ENCODE peak calls at places on chromosome 5, in eight cellular contexts. One of them, this sample, is unnamed.

GRCh38 chr5:34684281-34684979 is 28.3 kb downstream of the RAI14 start:
- DNase-seq in posterior vena cava: no peak
- DNase-seq in stimulated activated CD4-positive, alpha-beta T cell treated with anti-CD3 and anti-CD28 coated beads, Interleukin-1b, Interleukin-23, amount 100 ng/mL, for 24 hours: no peak
- DNase-seq in stimulated activated CD8-positive, alpha-beta memory T cell treated with anti-CD3 and anti-CD28 coated beads, Interleukin-7, amount 100 ng/mL, for 1 hour: no peak
- DNase-seq in mammary epithelial cell: peak
- DNase-seq in NCI-H2029: no peak
- DNase-seq in HTR-8/SVneo: no peak
- DNase-seq in hypothalamus: no peak
- DNase-seq in this sample: no peak

GRCh38 chr5:138832218-138832617 is 42.9 kb downstream of the LRRTM2 start:
- DNase-seq in mammary epithelial cell: no peak
- DNase-seq in HTR-8/SVneo: no peak
- DNase-seq in NCI-H2029: no peak
- DNase-seq in stimulated activated CD4-positive, alpha-beta T cell treated with anti-CD3 and anti-CD28 coated beads, Interleukin-1b, Interleukin-23, amount 100 ng/mL, for 24 hours: no peak
- DNase-seq in posterior vena cava: no peak
- DNase-seq in stimulated activated CD8-positive, alpha-beta memory T cell treated with anti-CD3 and anti-CD28 coated beads, Interleukin-7, amount 100 ng/mL, for 1 hour: no peak
- DNase-seq in hypothalamus: no peak
- DNase-seq in this sample: no peak

GRCh38 chr5:100902406-100903035 is 561 bp downstream of the ST8SIA4 start:
- DNase-seq in posterior vena cava: no peak
- DNase-seq in stimulated activated CD4-positive, alpha-beta T cell treated with anti-CD3 and anti-CD28 coated beads, Interleukin-1b, Interleukin-23, amount 100 ng/mL, for 24 hours: no peak
- DNase-seq in stimulated activated CD8-positive, alpha-beta memory T cell treated with anti-CD3 and anti-CD28 coated beads, Interleukin-7, amount 100 ng/mL, for 1 hour: no peak
- DNase-seq in hypothalamus: no peak
- DNase-seq in mammary epithelial cell: no peak
- DNase-seq in HTR-8/SVneo: no peak
- DNase-seq in NCI-H2029: no peak
- DNase-seq in this sample: peak

GRCh38 chr5:154970759-154971158 is 29.9 kb downstream of the MRPL22 start:
- DNase-seq in mammary epithelial cell: peak
- DNase-seq in NCI-H2029: no peak
- DNase-seq in posterior vena cava: no peak
- DNase-seq in HTR-8/SVneo: no peak
- DNase-seq in hypothalamus: no peak
- DNase-seq in stimulated activated CD8-positive, alpha-beta memory T cell treated with anti-CD3 and anti-CD28 coated beads, Interleukin-7, amount 100 ng/mL, for 1 hour: no peak
- DNase-seq in stimulated activated CD4-positive, alpha-beta T cell treated with anti-CD3 and anti-CD28 coated beads, Interleukin-1b, Interleukin-23, amount 100 ng/mL, for 24 hours: no peak
- DNase-seq in this sample: no peak

GRCh38 chr5:67211926-67212325 is 15.3 kb upstream of the CD180 start:
- DNase-seq in stimulated activated CD4-positive, alpha-beta T cell treated with anti-CD3 and anti-CD28 coated beads, Interleukin-1b, Interleukin-23, amount 100 ng/mL, for 24 hours: no peak
- DNase-seq in HTR-8/SVneo: no peak
- DNase-seq in hypothalamus: no peak
- DNase-seq in stimulated activated CD8-positive, alpha-beta memory T cell treated with anti-CD3 and anti-CD28 coated beads, Interleukin-7, amount 100 ng/mL, for 1 hour: no peak
- DNase-seq in NCI-H2029: no peak
- DNase-seq in posterior vena cava: no peak
- DNase-seq in mammary epithelial cell: peak
- DNase-seq in this sample: no peak

GRCh38 chr5:35197351-35197750 is 32.9 kb downstream of the PRLR start:
- DNase-seq in stimulated activated CD8-positive, alpha-beta memory T cell treated with anti-CD3 and anti-CD28 coated beads, Interleukin-7, amount 100 ng/mL, for 1 hour: no peak
- DNase-seq in hypothalamus: no peak
- DNase-seq in NCI-H2029: no peak
- DNase-seq in stimulated activated CD4-positive, alpha-beta T cell treated with anti-CD3 and anti-CD28 coated beads, Interleukin-1b, Interleukin-23, amount 100 ng/mL, for 24 hours: no peak
- DNase-seq in HTR-8/SVneo: no peak
- DNase-seq in posterior vena cava: no peak
- DNase-seq in mammary epithelial cell: no peak
- DNase-seq in this sample: no peak

GRCh38 chr5:57299945-57300344 is 126.1 kb downstream of the GPBP1 start:
- DNase-seq in posterior vena cava: no peak
- DNase-seq in HTR-8/SVneo: no peak
- DNase-seq in NCI-H2029: no peak
- DNase-seq in stimulated activated CD4-positive, alpha-beta T cell treated with anti-CD3 and anti-CD28 coated beads, Interleukin-1b, Interleukin-23, amount 100 ng/mL, for 24 hours: no peak
- DNase-seq in stimulated activated CD8-positive, alpha-beta memory T cell treated with anti-CD3 and anti-CD28 coated beads, Interleukin-7, amount 100 ng/mL, for 1 hour: no peak
- DNase-seq in hypothalamus: no peak
- DNase-seq in mammary epithelial cell: no peak
- DNase-seq in this sample: no peak

GRCh38 chr5:12647613-12648012 is 743.4 kb upstream of the CTNND2 start:
- DNase-seq in stimulated activated CD8-positive, alpha-beta memory T cell treated with anti-CD3 and anti-CD28 coated beads, Interleukin-7, amount 100 ng/mL, for 1 hour: no peak
- DNase-seq in posterior vena cava: no peak
- DNase-seq in hypothalamus: no peak
- DNase-seq in mammary epithelial cell: no peak
- DNase-seq in NCI-H2029: no peak
- DNase-seq in stimulated activated CD4-positive, alpha-beta T cell treated with anti-CD3 and anti-CD28 coated beads, Interleukin-1b, Interleukin-23, amount 100 ng/mL, for 24 hours: no peak
- DNase-seq in HTR-8/SVneo: no peak
- DNase-seq in this sample: no peak

GRCh38 chr5:138654281-138654867 is 79.2 kb upstream of the HSPA9 start:
- DNase-seq in NCI-H2029: no peak
- DNase-seq in HTR-8/SVneo: peak
- DNase-seq in stimulated activated CD8-positive, alpha-beta memory T cell treated with anti-CD3 and anti-CD28 coated beads, Interleukin-7, amount 100 ng/mL, for 1 hour: peak
- DNase-seq in posterior vena cava: peak
- DNase-seq in mammary epithelial cell: peak
- DNase-seq in hypothalamus: no peak
- DNase-seq in stimulated activated CD4-positive, alpha-beta T cell treated with anti-CD3 and anti-CD28 coated beads, Interleukin-1b, Interleukin-23, amount 100 ng/mL, for 24 hours: peak
- DNase-seq in this sample: peak

GRCh38 chr5:115126303-115126702 is 43.4 kb downstream of the TRIM36 start:
- DNase-seq in stimulated activated CD8-positive, alpha-beta memory T cell treated with anti-CD3 and anti-CD28 coated beads, Interleukin-7, amount 100 ng/mL, for 1 hour: no peak
- DNase-seq in posterior vena cava: no peak
- DNase-seq in NCI-H2029: no peak
- DNase-seq in stimulated activated CD4-positive, alpha-beta T cell treated with anti-CD3 and anti-CD28 coated beads, Interleukin-1b, Interleukin-23, amount 100 ng/mL, for 24 hours: no peak
- DNase-seq in hypothalamus: no peak
- DNase-seq in HTR-8/SVneo: no peak
- DNase-seq in mammary epithelial cell: no peak
- DNase-seq in this sample: no peak

GRCh38 chr5:178695560-178695959 is 34.9 kb downstream of the ZNF354A start:
- DNase-seq in stimulated activated CD4-positive, alpha-beta T cell treated with anti-CD3 and anti-CD28 coated beads, Interleukin-1b, Interleukin-23, amount 100 ng/mL, for 24 hours: no peak
- DNase-seq in mammary epithelial cell: peak
- DNase-seq in NCI-H2029: no peak
- DNase-seq in posterior vena cava: no peak
- DNase-seq in HTR-8/SVneo: no peak
- DNase-seq in stimulated activated CD8-positive, alpha-beta memory T cell treated with anti-CD3 and anti-CD28 coated beads, Interleukin-7, amount 100 ng/mL, for 1 hour: no peak
- DNase-seq in hypothalamus: no peak
- DNase-seq in this sample: no peak

GRCh38 chr5:13658761-13659160 is 285.7 kb downstream of the DNAH5 start:
- DNase-seq in posterior vena cava: no peak
- DNase-seq in stimulated activated CD8-positive, alpha-beta memory T cell treated with anti-CD3 and anti-CD28 coated beads, Interleukin-7, amount 100 ng/mL, for 1 hour: no peak
- DNase-seq in mammary epithelial cell: peak
- DNase-seq in hypothalamus: no peak
- DNase-seq in stimulated activated CD4-positive, alpha-beta T cell treated with anti-CD3 and anti-CD28 coated beads, Interleukin-1b, Interleukin-23, amount 100 ng/mL, for 24 hours: no peak
- DNase-seq in HTR-8/SVneo: no peak
- DNase-seq in NCI-H2029: no peak
- DNase-seq in this sample: no peak

GRCh38 chr5:175235251-175235963 is 208.6 kb downstream of the DRD1 start:
- DNase-seq in HTR-8/SVneo: no peak
- DNase-seq in mammary epithelial cell: no peak
- DNase-seq in stimulated activated CD4-positive, alpha-beta T cell treated with anti-CD3 and anti-CD28 coated beads, Interleukin-1b, Interleukin-23, amount 100 ng/mL, for 24 hours: no peak
- DNase-seq in hypothalamus: no peak
- DNase-seq in stimulated activated CD8-positive, alpha-beta memory T cell treated with anti-CD3 and anti-CD28 coated beads, Interleukin-7, amount 100 ng/mL, for 1 hour: no peak
- DNase-seq in NCI-H2029: no peak
- DNase-seq in posterior vena cava: no peak
- DNase-seq in this sample: no peak

GRCh38 chr5:115542076-115542475 is 2.5 kb downstream of the FEM1C start:
- DNase-seq in HTR-8/SVneo: no peak
- DNase-seq in hypothalamus: no peak
- DNase-seq in NCI-H2029: no peak
- DNase-seq in stimulated activated CD8-positive, alpha-beta memory T cell treated with anti-CD3 and anti-CD28 coated beads, Interleukin-7, amount 100 ng/mL, for 1 hour: no peak
- DNase-seq in stimulated activated CD4-positive, alpha-beta T cell treated with anti-CD3 and anti-CD28 coated beads, Interleukin-1b, Interleukin-23, amount 100 ng/mL, for 24 hours: no peak
- DNase-seq in posterior vena cava: no peak
- DNase-seq in mammary epithelial cell: no peak
- DNase-seq in this sample: no peak

GRCh38 chr5:35920890-35921289 is 17.5 kb downstream of the CAPSL start:
- DNase-seq in stimulated activated CD8-positive, alpha-beta memory T cell treated with anti-CD3 and anti-CD28 coated beads, Interleukin-7, amount 100 ng/mL, for 1 hour: no peak
- DNase-seq in HTR-8/SVneo: no peak
- DNase-seq in hypothalamus: no peak
- DNase-seq in stimulated activated CD4-positive, alpha-beta T cell treated with anti-CD3 and anti-CD28 coated beads, Interleukin-1b, Interleukin-23, amount 100 ng/mL, for 24 hours: no peak
- DNase-seq in mammary epithelial cell: no peak
- DNase-seq in posterior vena cava: no peak
- DNase-seq in NCI-H2029: no peak
- DNase-seq in this sample: no peak

GRCh38 chr5:147446528-147446927 is 63.3 kb downstream of the DPYSL3 start:
- DNase-seq in hypothalamus: no peak
- DNase-seq in NCI-H2029: no peak
- DNase-seq in stimulated activated CD8-positive, alpha-beta memory T cell treated with anti-CD3 and anti-CD28 coated beads, Interleukin-7, amount 100 ng/mL, for 1 hour: no peak
- DNase-seq in mammary epithelial cell: no peak
- DNase-seq in stimulated activated CD4-positive, alpha-beta T cell treated with anti-CD3 and anti-CD28 coated beads, Interleukin-1b, Interleukin-23, amount 100 ng/mL, for 24 hours: no peak
- DNase-seq in posterior vena cava: no peak
- DNase-seq in HTR-8/SVneo: no peak
- DNase-seq in this sample: no peak

GRCh38 chr5:88092938-88093635 is 175.6 kb downstream of the TMEM161B start:
- DNase-seq in stimulated activated CD4-positive, alpha-beta T cell treated with anti-CD3 and anti-CD28 coated beads, Interleukin-1b, Interleukin-23, amount 100 ng/mL, for 24 hours: no peak
- DNase-seq in posterior vena cava: no peak
- DNase-seq in stimulated activated CD8-positive, alpha-beta memory T cell treated with anti-CD3 and anti-CD28 coated beads, Interleukin-7, amount 100 ng/mL, for 1 hour: no peak
- DNase-seq in HTR-8/SVneo: no peak
- DNase-seq in NCI-H2029: no peak
- DNase-seq in mammary epithelial cell: no peak
- DNase-seq in hypothalamus: no peak
- DNase-seq in this sample: no peak

GRCh38 chr5:143554194-143554717 is 150.8 kb upstream of the NR3C1 start:
- DNase-seq in mammary epithelial cell: peak
- DNase-seq in stimulated activated CD8-positive, alpha-beta memory T cell treated with anti-CD3 and anti-CD28 coated beads, Interleukin-7, amount 100 ng/mL, for 1 hour: no peak
- DNase-seq in HTR-8/SVneo: peak
- DNase-seq in stimulated activated CD4-positive, alpha-beta T cell treated with anti-CD3 and anti-CD28 coated beads, Interleukin-1b, Interleukin-23, amount 100 ng/mL, for 24 hours: no peak
- DNase-seq in hypothalamus: no peak
- DNase-seq in posterior vena cava: no peak
- DNase-seq in NCI-H2029: no peak
- DNase-seq in this sample: no peak

GRCh38 chr5:123813937-123814624 is 302.1 kb downstream of the CSNK1G3 start:
- DNase-seq in mammary epithelial cell: peak
- DNase-seq in stimulated activated CD8-positive, alpha-beta memory T cell treated with anti-CD3 and anti-CD28 coated beads, Interleukin-7, amount 100 ng/mL, for 1 hour: no peak
- DNase-seq in stimulated activated CD4-positive, alpha-beta T cell treated with anti-CD3 and anti-CD28 coated beads, Interleukin-1b, Interleukin-23, amount 100 ng/mL, for 24 hours: no peak
- DNase-seq in HTR-8/SVneo: peak
- DNase-seq in hypothalamus: no peak
- DNase-seq in posterior vena cava: no peak
- DNase-seq in NCI-H2029: peak
- DNase-seq in this sample: no peak

GRCh38 chr5:59275170-59275536 is 618.4 kb downstream of the PDE4D start:
- DNase-seq in NCI-H2029: no peak
- DNase-seq in hypothalamus: no peak
- DNase-seq in stimulated activated CD8-positive, alpha-beta memory T cell treated with anti-CD3 and anti-CD28 coated beads, Interleukin-7, amount 100 ng/mL, for 1 hour: no peak
- DNase-seq in mammary epithelial cell: no peak
- DNase-seq in posterior vena cava: no peak
- DNase-seq in stimulated activated CD4-positive, alpha-beta T cell treated with anti-CD3 and anti-CD28 coated beads, Interleukin-1b, Interleukin-23, amount 100 ng/mL, for 24 hours: no peak
- DNase-seq in HTR-8/SVneo: no peak
- DNase-seq in this sample: no peak

GRCh38 chr5:56616454-56617160 is 198.7 kb upstream of the MAP3K1 start:
- DNase-seq in hypothalamus: no peak
- DNase-seq in NCI-H2029: peak
- DNase-seq in mammary epithelial cell: no peak
- DNase-seq in HTR-8/SVneo: no peak
- DNase-seq in posterior vena cava: no peak
- DNase-seq in stimulated activated CD8-positive, alpha-beta memory T cell treated with anti-CD3 and anti-CD28 coated beads, Interleukin-7, amount 100 ng/mL, for 1 hour: no peak
- DNase-seq in stimulated activated CD4-positive, alpha-beta T cell treated with anti-CD3 and anti-CD28 coated beads, Interleukin-1b, Interleukin-23, amount 100 ng/mL, for 24 hours: no peak
- DNase-seq in this sample: no peak

GRCh38 chr5:154046486-154046885 is 7.7 kb downstream of the MFAP3 start:
- DNase-seq in posterior vena cava: no peak
- DNase-seq in stimulated activated CD8-positive, alpha-beta memory T cell treated with anti-CD3 and anti-CD28 coated beads, Interleukin-7, amount 100 ng/mL, for 1 hour: no peak
- DNase-seq in hypothalamus: no peak
- DNase-seq in stimulated activated CD4-positive, alpha-beta T cell treated with anti-CD3 and anti-CD28 coated beads, Interleukin-1b, Interleukin-23, amount 100 ng/mL, for 24 hours: no peak
- DNase-seq in HTR-8/SVneo: no peak
- DNase-seq in mammary epithelial cell: no peak
- DNase-seq in NCI-H2029: no peak
- DNase-seq in this sample: no peak

GRCh38 chr5:177300971-177301370 is 2.5 kb downstream of the RAB24 start:
- DNase-seq in mammary epithelial cell: peak
- DNase-seq in HTR-8/SVneo: no peak
- DNase-seq in hypothalamus: no peak
- DNase-seq in stimulated activated CD8-positive, alpha-beta memory T cell treated with anti-CD3 and anti-CD28 coated beads, Interleukin-7, amount 100 ng/mL, for 1 hour: no peak
- DNase-seq in NCI-H2029: no peak
- DNase-seq in posterior vena cava: no peak
- DNase-seq in stimulated activated CD4-positive, alpha-beta T cell treated with anti-CD3 and anti-CD28 coated beads, Interleukin-1b, Interleukin-23, amount 100 ng/mL, for 24 hours: no peak
- DNase-seq in this sample: no peak

GRCh38 chr5:149268928-149269557 is 2.6 kb upstream of the AFAP1L1 start:
- DNase-seq in hypothalamus: no peak
- DNase-seq in HTR-8/SVneo: peak
- DNase-seq in NCI-H2029: peak
- DNase-seq in mammary epithelial cell: peak
- DNase-seq in stimulated activated CD4-positive, alpha-beta T cell treated with anti-CD3 and anti-CD28 coated beads, Interleukin-1b, Interleukin-23, amount 100 ng/mL, for 24 hours: no peak
- DNase-seq in stimulated activated CD8-positive, alpha-beta memory T cell treated with anti-CD3 and anti-CD28 coated beads, Interleukin-7, amount 100 ng/mL, for 1 hour: no peak
- DNase-seq in posterior vena cava: no peak
- DNase-seq in this sample: no peak

GRCh38 chr5:132839426-132840301 is 9.2 kb upstream of the SHROOM1 start:
- DNase-seq in stimulated activated CD8-positive, alpha-beta memory T cell treated with anti-CD3 and anti-CD28 coated beads, Interleukin-7, amount 100 ng/mL, for 1 hour: no peak
- DNase-seq in posterior vena cava: no peak
- DNase-seq in NCI-H2029: no peak
- DNase-seq in stimulated activated CD4-positive, alpha-beta T cell treated with anti-CD3 and anti-CD28 coated beads, Interleukin-1b, Interleukin-23, amount 100 ng/mL, for 24 hours: no peak
- DNase-seq in hypothalamus: no peak
- DNase-seq in HTR-8/SVneo: no peak
- DNase-seq in mammary epithelial cell: peak
- DNase-seq in this sample: no peak

GRCh38 chr5:73640861-73641320 is 14.9 kb downstream of the ARHGEF28 start:
- DNase-seq in mammary epithelial cell: no peak
- DNase-seq in posterior vena cava: no peak
- DNase-seq in NCI-H2029: peak
- DNase-seq in hypothalamus: no peak
- DNase-seq in HTR-8/SVneo: no peak
- DNase-seq in stimulated activated CD8-positive, alpha-beta memory T cell treated with anti-CD3 and anti-CD28 coated beads, Interleukin-7, amount 100 ng/mL, for 1 hour: no peak
- DNase-seq in stimulated activated CD4-positive, alpha-beta T cell treated with anti-CD3 and anti-CD28 coated beads, Interleukin-1b, Interleukin-23, amount 100 ng/mL, for 24 hours: no peak
- DNase-seq in this sample: no peak

GRCh38 chr5:96120120-96120519 is 158.5 kb upstream of the ELL2 start:
- DNase-seq in stimulated activated CD8-positive, alpha-beta memory T cell treated with anti-CD3 and anti-CD28 coated beads, Interleukin-7, amount 100 ng/mL, for 1 hour: no peak
- DNase-seq in posterior vena cava: no peak
- DNase-seq in mammary epithelial cell: no peak
- DNase-seq in NCI-H2029: no peak
- DNase-seq in stimulated activated CD4-positive, alpha-beta T cell treated with anti-CD3 and anti-CD28 coated beads, Interleukin-1b, Interleukin-23, amount 100 ng/mL, for 24 hours: no peak
- DNase-seq in HTR-8/SVneo: no peak
- DNase-seq in hypothalamus: no peak
- DNase-seq in this sample: no peak